ENCODE peak calls at places on chromosomes 3 and 15, in five cellular contexts. Y, H, R, N and O are unnamed samples.

GRCh38 chr3:71504250-71505036 is 79.1 kb downstream of the FOXP1 start:
- DNase-seq in R (peak), N (no peak), Y (peak), H (no peak), O (peak)

GRCh38 chr3:125271127-125271526 is 58.6 kb upstream of the SLC12A8 start:
- DNase-seq in H (no peak), N (no peak), Y (no peak), R (no peak), O (no peak)

GRCh38 chr3:48012659-48013058 is 3.6 kb downstream of the MAP4 start:
- DNase-seq in N (no peak), H (no peak), R (no peak), Y (no peak), O (no peak)

GRCh38 chr3:156554515-156554841 is 439 bp downstream of the SSR3 start:
- DNase-seq in N (no peak), Y (peak), R (no peak), H (no peak), O (no peak)

GRCh38 chr3:17553080-17553479 is 189.4 kb downstream of the TBC1D5 start:
- DNase-seq in R (no peak), N (no peak), Y (no peak), H (no peak), O (peak)

GRCh38 chr3:18124501-18124900 is 300.6 kb downstream of the SATB1 start:
- DNase-seq in H (no peak), R (peak), N (no peak), Y (no peak), O (peak)

GRCh38 chr3:63914312-63914711 is 2.1 kb upstream of the SCAANT1 start:
- DNase-seq in R (peak), Y (peak), H (no peak), N (no peak), O (peak)

GRCh38 chr15:82680200-82681102 is 29.2 kb downstream of the AP3B2 start:
- DNase-seq in N (peak), H (peak), Y (peak), R (peak), O (no peak)

GRCh38 chr15:59792359-59792758 is 103.2 kb upstream of the BNIP2 start:
- DNase-seq in N (no peak), Y (no peak), H (no peak), R (no peak), O (no peak)

GRCh38 chr15:59798605-59798917 is 109.4 kb upstream of the BNIP2 start:
- DNase-seq in N (no peak), H (no peak), Y (no peak), R (no peak), O (no peak)

GRCh38 chr15:59801649-59802048 is 112.5 kb upstream of the BNIP2 start:
- DNase-seq in R (peak), Y (no peak), N (no peak), H (no peak), O (no peak)

GRCh38 chr15:59794229-59794886 is 105.2 kb upstream of the BNIP2 start:
- DNase-seq in N (no peak), R (peak), H (no peak), Y (no peak), O (no peak)

GRCh38 chr15:59797756-59798604 is 108.9 kb upstream of the BNIP2 start:
- DNase-seq in Y (no peak), N (no peak), H (no peak), R (peak), O (no peak)
- H3K4me3 ChIP-seq in Y (no peak), N (no peak), H (no peak), R (no peak), O (no peak)

GRCh38 chr15:25848325-25848724 is 14.8 kb downstream of the ATP10A start:
- DNase-seq in N (no peak), R (no peak), Y (no peak), H (no peak), O (no peak)
- H3K4me3 ChIP-seq in N (no peak), R (no peak), Y (no peak), H (no peak), O (no peak)

DNA sequence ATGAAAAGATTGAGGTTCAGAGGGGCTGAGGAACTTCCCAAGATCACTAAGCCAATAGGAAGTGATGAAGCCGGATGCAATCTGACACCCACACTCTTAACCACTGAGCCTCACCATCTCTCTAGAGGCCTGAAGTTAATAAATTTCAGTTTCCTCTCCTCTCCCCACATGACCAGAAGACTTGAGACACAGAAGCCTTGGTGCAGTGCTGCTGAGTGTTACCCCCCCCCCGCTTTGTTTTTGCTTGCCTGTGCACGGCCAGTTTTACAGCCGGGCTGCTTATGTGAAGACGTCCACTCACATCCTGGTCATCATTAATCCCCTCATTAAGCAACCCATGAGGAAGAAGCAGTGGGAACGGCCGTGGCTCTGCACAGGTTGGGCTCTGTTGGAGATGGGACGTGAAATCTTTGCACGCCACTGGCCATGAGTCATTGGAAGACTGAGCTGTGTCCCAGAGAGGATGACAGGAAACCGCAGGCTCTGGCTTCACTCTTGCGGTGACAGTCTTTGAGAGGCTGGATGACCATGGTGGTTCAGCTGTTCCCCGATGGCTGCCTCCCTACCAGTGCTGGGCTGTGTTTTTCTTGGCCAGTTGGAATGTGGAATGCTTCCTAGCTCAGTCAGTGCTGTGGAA is 232.5 kb upstream of the LRTM1 start:
- DNase-seq in N (no peak), Y (no peak), H (no peak), R (peak), O (peak)
- H3K4me3 ChIP-seq in N (no peak), Y (no peak), H (no peak), R (no peak), O (peak)

DNA sequence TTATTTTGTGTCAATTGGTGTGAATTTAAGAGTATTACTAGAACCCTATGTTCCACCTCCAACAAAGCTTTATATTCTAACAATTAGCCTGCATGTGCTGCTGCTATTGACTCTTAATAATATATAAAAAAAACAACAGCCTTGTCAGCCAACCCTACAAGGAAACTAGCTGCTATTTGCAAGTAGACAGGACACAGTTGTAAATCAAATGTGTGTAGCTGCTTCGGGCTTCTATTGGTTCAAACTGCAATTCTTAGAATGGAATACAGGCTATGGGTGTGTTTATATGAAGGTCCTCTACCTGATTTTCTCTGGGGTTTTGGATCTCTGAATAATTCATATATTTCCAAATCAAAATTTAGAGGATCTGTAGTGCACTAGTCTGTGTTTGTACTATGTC is 60.7 kb downstream of the ZBTB20 start:
- DNase-seq in R (no peak), N (no peak), Y (no peak), H (no peak), O (no peak)
- H3K4me3 ChIP-seq in R (no peak), N (no peak), Y (no peak), H (no peak), O (no peak)

GRCh38 chr3:15796771-15797599 is 794 bp downstream of the ANKRD28 start:
- DNase-seq in N (peak), H (no peak), R (peak), Y (no peak), O (peak)

GRCh38 chr3:15796331-15796730 is 1.4 kb downstream of the ANKRD28 start:
- DNase-seq in H (no peak), R (no peak), N (no peak), Y (no peak), O (peak)

GRCh38 chr3:15794303-15794771 is 3.4 kb downstream of the ANKRD28 start:
- DNase-seq in H (no peak), Y (no peak), N (no peak), R (peak), O (peak)

GRCh38 chr3:15795563-15796308 is 2.0 kb downstream of the ANKRD28 start:
- DNase-seq in N (no peak), R (peak), H (no peak), Y (no peak), O (peak)

DNA sequence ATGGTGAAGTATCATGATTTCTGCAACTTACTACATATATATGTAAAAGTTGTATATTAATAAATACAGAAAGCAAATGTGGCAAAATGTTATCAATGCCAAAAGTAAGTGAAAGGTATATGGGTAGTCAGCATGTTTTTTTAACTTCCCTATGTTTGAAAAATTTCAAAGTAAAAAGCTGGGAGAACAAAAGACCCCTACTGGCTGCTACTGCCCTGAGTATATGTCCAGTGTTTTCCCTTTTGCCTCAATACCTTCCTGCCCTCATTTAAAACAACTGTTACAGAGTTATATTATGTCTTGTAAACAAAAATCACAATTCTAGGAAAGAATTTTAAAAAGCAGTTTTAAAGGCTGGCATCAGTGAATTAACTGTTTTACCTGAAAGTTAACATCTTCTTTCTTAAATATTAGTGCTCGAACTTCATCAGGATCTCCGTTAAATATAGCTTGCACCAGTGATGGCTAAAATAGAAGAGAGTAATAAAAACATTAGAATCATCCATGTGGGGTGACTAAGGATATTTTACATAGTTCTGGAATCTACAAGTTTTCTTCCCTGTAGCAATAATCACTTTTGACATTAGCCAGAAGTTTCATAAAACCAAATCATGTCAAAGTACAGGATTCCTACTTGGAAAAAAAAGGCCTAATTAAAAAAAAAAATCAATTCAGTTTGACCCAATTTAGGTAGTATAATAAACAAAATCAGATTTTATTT is 2.8 kb downstream of the ANKRD28 start:
- DNase-seq in N (no peak), R (no peak), Y (no peak), H (no peak), O (peak)
- H3K4me3 ChIP-seq in N (no peak), R (no peak), Y (peak), H (peak), O (peak)

GRCh38 chr3:136070953-136071949 is 105.7 kb downstream of the PPP2R3A start:
- DNase-seq in R (peak), Y (no peak), N (no peak), H (no peak), O (peak)
- H3K4me3 ChIP-seq in R (no peak), Y (no peak), N (no peak), H (no peak), O (no peak)

DNA sequence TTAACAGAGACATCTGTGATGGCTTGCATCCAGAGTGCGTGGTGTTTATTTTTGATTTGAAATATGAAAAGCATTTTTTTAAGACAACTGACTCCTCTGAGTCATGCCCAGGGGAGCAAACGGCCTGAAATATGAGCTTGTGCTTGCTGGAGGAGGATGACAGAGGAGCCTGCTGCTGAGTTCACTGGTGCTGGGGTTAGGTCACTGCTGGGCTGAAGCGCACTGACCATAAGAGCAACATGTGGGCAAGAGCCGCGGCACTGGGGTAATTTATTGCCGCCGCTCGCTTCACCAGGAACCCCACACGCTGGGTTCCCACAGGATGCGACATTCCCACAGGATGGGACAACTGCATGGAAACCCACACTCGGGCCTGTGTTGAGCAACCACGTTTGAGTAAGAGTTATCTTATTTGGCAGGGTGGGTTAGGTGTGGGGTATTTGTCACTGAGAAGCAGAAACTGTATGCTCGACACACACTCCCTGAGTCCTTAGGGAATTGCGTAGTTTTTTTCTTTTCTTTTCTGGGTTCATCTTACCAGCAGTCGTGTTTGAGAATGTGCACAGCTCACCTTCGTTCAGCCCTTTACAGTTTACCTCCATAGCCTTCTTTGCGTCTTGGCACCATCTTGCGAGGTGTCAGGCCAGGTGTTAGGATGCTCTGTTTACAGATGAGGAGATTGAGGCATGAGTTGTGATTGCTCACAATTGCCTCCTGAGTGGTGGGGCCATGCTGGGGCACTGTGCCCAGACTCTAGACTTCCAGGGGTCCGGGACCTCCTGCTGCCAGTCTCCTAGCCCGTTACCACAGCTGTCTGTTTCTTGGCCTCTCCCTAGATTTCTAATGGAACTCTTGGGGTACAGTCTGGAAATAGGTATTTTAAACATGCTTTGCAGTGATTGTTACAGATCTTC is 60.4 kb downstream of the SMAD3 start:
- DNase-seq in R (peak), H (no peak), Y (no peak), N (no peak), O (peak)
- H3K4me3 ChIP-seq in R (no peak), H (no peak), Y (no peak), N (no peak), O (peak)

DNA sequence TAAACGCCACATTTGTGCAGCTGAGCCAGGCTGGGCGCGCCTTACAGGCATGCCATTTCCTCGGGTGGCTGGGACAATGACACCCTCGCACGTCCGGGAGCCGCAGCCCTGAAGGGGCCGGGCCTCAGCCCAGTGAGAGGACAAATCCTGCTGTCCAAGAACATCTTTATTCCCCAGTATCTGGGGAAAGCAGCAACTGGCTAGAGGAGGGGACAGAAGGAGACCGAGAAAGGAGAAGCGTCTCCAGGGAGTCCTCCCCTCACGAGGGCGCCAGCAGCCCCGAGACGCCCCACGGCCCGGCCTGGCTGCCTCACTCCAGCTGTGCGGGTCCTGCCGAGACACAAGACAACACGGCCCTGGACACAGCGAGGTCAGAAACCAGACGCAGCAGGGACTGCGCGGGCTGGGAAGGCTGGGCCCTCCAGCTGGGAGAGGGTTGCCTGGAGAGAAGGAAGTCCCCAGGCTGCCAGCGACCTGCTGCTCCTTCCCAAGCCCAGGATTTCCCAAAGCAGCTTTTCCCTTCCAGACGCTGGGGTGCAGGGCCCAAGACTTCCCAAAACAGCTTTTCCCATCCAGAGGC is 130.2 kb downstream of the CHSY1 start:
- DNase-seq in N (peak), H (peak), Y (peak), R (peak), O (peak)
- H3K4me3 ChIP-seq in N (no peak), H (peak), Y (peak), R (no peak), O (peak)

DNA sequence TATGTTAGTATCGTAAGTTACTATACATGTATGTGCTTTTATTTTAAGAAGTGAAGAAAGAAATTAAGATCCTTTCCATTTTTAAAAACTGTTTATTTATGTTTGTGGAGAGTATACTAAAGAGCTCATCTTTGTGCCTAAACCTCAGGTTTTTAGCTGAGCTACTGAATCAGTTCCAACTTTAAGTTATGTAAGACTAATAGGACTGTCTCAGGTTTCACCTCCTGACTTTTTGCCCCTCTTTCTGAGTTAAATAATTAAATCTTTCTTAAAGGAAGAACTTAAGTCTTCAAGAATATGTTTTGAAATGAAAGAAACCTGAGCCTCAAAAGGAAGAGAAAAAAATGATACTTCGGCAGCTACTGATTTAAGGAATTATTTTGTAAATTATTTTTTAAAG is 2.6 kb downstream of the SLMAP start:
- DNase-seq in N (no peak), H (no peak), R (no peak), Y (no peak), O (peak)
- H3K4me3 ChIP-seq in N (no peak), H (peak), R (peak), Y (peak), O (peak)